ENCODE peak calls at places on chromosomes 5 and 9, in ten cellular contexts. G is heart left ventricle; J is nucleus accumbens; U is fibroblast of the conjunctiva; T is H4; X is brain pericyte; Z is stimulated activated CD4-positive, alpha-beta T cell treated with anti-CD3 and anti-CD28 coated beads, Interleukin-12 subunit alpha, Interleukin-12 subunit beta, amount 100 ng/mL, for 4 hours; Q is NCI-H774; K is CD8-positive, alpha-beta T cell; B is stimulated activated CD8-positive, alpha-beta memory T cell treated with anti-CD3 and anti-CD28 coated beads, Interleukin-12 subunit alpha, Interleukin-12 subunit beta, amount 100 ng/mL, for 1 hour. N is an unnamed sample.

GRCh38 chr9:76456202-76456926 is 2.6 kb upstream of the GCNT1 start:
- DNase-seq in G (no peak), J (no peak), U (no peak), T (peak), X (no peak), Z (no peak), Q (peak), K (peak), B (peak), N (peak)

GRCh38 chr5:179306191-179307005 is 38.9 kb downstream of the ADAMTS2 start:
- DNase-seq in G (peak), J (no peak), U (no peak), T (no peak), X (no peak), Z (no peak), Q (no peak), K (no peak), B (no peak), N (no peak)

GRCh38 chr5:74973694-74974093 is 78.7 kb downstream of the GCNT4 start:
- DNase-seq in G (no peak), J (no peak), U (no peak), T (no peak), X (no peak), Z (no peak), Q (no peak), K (no peak), B (no peak), N (no peak)

GRCh38 chr5:134028496-134028895 is 23.7 kb upstream of the VDAC1 start:
- DNase-seq in G (no peak), J (no peak), U (no peak), T (no peak), X (no peak), Z (no peak), Q (no peak), K (no peak), B (no peak), N (no peak)

GRCh38 chr9:124835026-124835501 is 18.2 kb upstream of the WDR38 start:
- DNase-seq in G (peak), J (no peak), U (peak), T (peak), X (peak), Z (no peak), Q (no peak), K (no peak), B (no peak), N (peak)

GRCh38 chr5:33491941-33492340 is 51.2 kb downstream of the TARS1 start:
- DNase-seq in G (no peak), J (no peak), U (no peak), T (no peak), X (no peak), Z (no peak), Q (no peak), K (no peak), B (no peak), N (no peak)

GRCh38 chr5:122581629-122582028 is 193.3 kb upstream of the SNX2 start:
- DNase-seq in G (no peak), J (no peak), U (no peak), T (no peak), X (no peak), Z (no peak), Q (no peak), K (no peak), B (no peak), N (no peak)

GRCh38 chr5:68446070-68446357 is 230.5 kb downstream of the PIK3R1 start:
- DNase-seq in G (no peak), J (no peak), U (no peak), T (no peak), X (no peak), Z (no peak), Q (no peak), K (no peak), B (no peak), N (no peak)

GRCh38 chr5:61245936-61246335 is 83.7 kb upstream of the SMIM15 start:
- DNase-seq in G (no peak), J (no peak), U (no peak), T (no peak), X (no peak), Z (no peak), Q (peak), K (no peak), B (no peak), N (no peak)

GRCh38 chr5:137316346-137316736 is 182.8 kb downstream of the SPOCK1 start:
- DNase-seq in G (no peak), J (no peak), U (no peak), T (no peak), X (no peak), Z (no peak), Q (no peak), K (no peak), B (no peak), N (no peak)

GRCh38 chr5:135102716-135103696 is 69.0 kb upstream of the PITX1 start:
- DNase-seq in G (peak), J (no peak), U (no peak), T (no peak), X (no peak), Z (no peak), Q (no peak), K (no peak), B (no peak), N (no peak)

GRCh38 chr5:111223790-111224560 is at the start of gene CAMK4:
- DNase-seq in G (peak), J (peak), U (peak), T (peak), X (peak), Z (peak), Q (peak), K (peak), B (peak), N (no peak)

GRCh38 chr5:17411436-17411835 is 86.6 kb upstream of the TAF11L2 start:
- DNase-seq in G (no peak), J (no peak), U (peak), T (no peak), X (no peak), Z (no peak), Q (no peak), K (no peak), B (no peak), N (no peak)

GRCh38 chr9:79301549-79301948 is 270.2 kb upstream of the TLE4 start:
- DNase-seq in G (no peak), J (no peak), U (no peak), T (no peak), X (no peak), Z (no peak), Q (no peak), K (no peak), B (no peak), N (no peak)

GRCh38 chr9:34686732-34687131 is 4.3 kb downstream of the CCL19 start:
- DNase-seq in G (no peak), J (no peak), U (no peak), T (no peak), X (no peak), Z (no peak), Q (no peak), K (no peak), B (no peak), N (no peak)

GRCh38 chr9:124855566-124855943 is 2.3 kb downstream of the WDR38 start:
- DNase-seq in G (no peak), J (no peak), U (no peak), T (no peak), X (no peak), Z (no peak), Q (no peak), K (no peak), B (no peak), N (no peak)

GRCh38 chr9:130446111-130446861 is 1.5 kb downstream of the ASS1 start:
- DNase-seq in G (peak), J (no peak), U (peak), T (peak), X (peak), Z (no peak), Q (no peak), K (no peak), B (no peak), N (no peak)

GRCh38 chr5:76402251-76402879 is 720 bp upstream of the IQGAP2 start:
- DNase-seq in G (peak), J (no peak), U (no peak), T (no peak), X (no peak), Z (peak), Q (no peak), K (peak), B (peak), N (no peak)

GRCh38 chr5:146409081-146409671 is 38.0 kb upstream of the TCERG1 start:
- DNase-seq in G (no peak), J (no peak), U (no peak), T (peak), X (no peak), Z (no peak), Q (no peak), K (no peak), B (no peak), N (no peak)

GRCh38 chr9:13586726-13587392 is 307.4 kb upstream of the MPDZ start:
- DNase-seq in G (no peak), J (no peak), U (no peak), T (no peak), X (no peak), Z (no peak), Q (no peak), K (no peak), B (no peak), N (no peak)

N was measured in pulmonary artery endothelial cell.